ENCODE peak calls at places on chromosomes 13 and 19, in eight cellular contexts. G, V, D, U, L, O, Z and C are unnamed samples.

GRCh38 chr19:12750851-12751250 is 740 bp upstream of the BEST2 start:
- DNase-seq in G (no peak), V (no peak), D (no peak), U (no peak), L (no peak), O (no peak), Z (no peak), C (no peak)

GRCh38 chr13:42102961-42103688 is 54.7 kb downstream of the DGKH start:
- DNase-seq in G (no peak), V (no peak), D (no peak), U (no peak), L (no peak), O (no peak), Z (no peak), C (no peak)

GRCh38 chr19:13850910-13851753 is 25.8 kb upstream of the NANOS3 start:
- DNase-seq in G (no peak), V (peak; percentile 83), D (no peak), U (no peak), L (peak; percentile 92), O (peak; percentile 94), Z (no peak), C (peak; percentile 90)

GRCh38 chr13:97205971-97206370 is 16.2 kb upstream of the MBNL2 start:
- DNase-seq in G (no peak), V (no peak), D (no peak), U (no peak), L (no peak), O (no peak), Z (no peak), C (no peak)

GRCh38 chr19:4320419-4320818 is 16.0 kb downstream of the FSD1 start:
- DNase-seq in G (no peak), V (no peak), D (no peak), U (no peak), L (no peak), O (no peak), Z (no peak), C (no peak)

GRCh38 chr13:35143123-35143522 is 201.1 kb downstream of the NBEA start:
- DNase-seq in G (no peak), V (no peak), D (no peak), U (no peak), L (no peak), O (no peak), Z (no peak), C (no peak)

GRCh38 chr13:30978981-30979956 is 46.8 kb downstream of the TEX26 start:
- DNase-seq in G (no peak), V (no peak), D (peak; percentile 22), U (peak; percentile 76), L (peak; percentile 29), O (no peak), Z (no peak), C (no peak)

GRCh38 chr13:99655351-99656091 is 154.2 kb downstream of the TM9SF2 start:
- DNase-seq in G (no peak), V (no peak), D (no peak), U (no peak), L (no peak), O (no peak), Z (no peak), C (no peak)

GRCh38 chr19:50333737-50334617 is 4.8 kb upstream of the KCNC3 start:
- DNase-seq in G (peak; percentile 63), V (peak; percentile 16), D (no peak), U (peak; percentile 86), L (peak; percentile 82), O (peak; percentile 86), Z (peak; percentile 45), C (peak; percentile 34)

GRCh38 chr13:32378012-32378411 is 49.9 kb downstream of the N4BP2L1 start:
- DNase-seq in G (no peak), V (no peak), D (no peak), U (no peak), L (no peak), O (no peak), Z (no peak), C (no peak)

GRCh38 chr13:21047087-21047486 is 14.3 kb downstream of the LATS2 start:
- DNase-seq in G (no peak), V (no peak), D (no peak), U (no peak), L (no peak), O (no peak), Z (no peak), C (no peak)

GRCh38 chr13:62512194-62513141 is 1096.8 kb upstream of the PCDH20 start:
- DNase-seq in G (no peak), V (no peak), D (peak; percentile 28), U (peak; percentile 61), L (no peak), O (no peak), Z (peak; percentile 52), C (no peak)

GRCh38 chr19:32387701-32388392 is 17.7 kb upstream of the DPY19L3 start:
- DNase-seq in G (no peak), V (peak; percentile 66), D (no peak), U (no peak), L (no peak), O (peak; percentile 59), Z (no peak), C (no peak)

GRCh38 chr13:23470706-23471610 is 37.5 kb upstream of the SACS start:
- DNase-seq in G (no peak), V (no peak), D (no peak), U (no peak), L (no peak), O (no peak), Z (no peak), C (no peak)

GRCh38 chr13:42970824-42971669 is 21.0 kb downstream of the EPSTI1 start:
- DNase-seq in G (no peak), V (no peak), D (peak; percentile 13), U (peak; percentile 58), L (no peak), O (no peak), Z (peak; percentile 73), C (no peak)

GRCh38 chr19:40286674-40287421 is 1.7 kb upstream of the AKT2 start:
- DNase-seq in G (no peak), V (no peak), D (no peak), U (peak; percentile 41), L (no peak), O (no peak), Z (no peak), C (no peak)

GRCh38 chr13:42028113-42028799 is 20.2 kb upstream of the DGKH start:
- DNase-seq in G (no peak), V (no peak), D (no peak), U (no peak), L (no peak), O (no peak), Z (peak; percentile 35), C (no peak)

GRCh38 chr13:106212436-106213010 is 322.9 kb downstream of the EFNB2 start:
- DNase-seq in G (no peak), V (no peak), D (no peak), U (no peak), L (no peak), O (no peak), Z (no peak), C (no peak)